ENCODE peak calls at places on chromosomes 16 and 17, in eight cellular contexts. One of them, this sample, is unnamed.

GRCh38 chr17:3012926-3013581 is 50.4 kb downstream of the OR1D5 start:
- DNase-seq in adrenal gland: peak; percentile 74
- DNase-seq in mammary epithelial cell: peak; percentile 26
- DNase-seq in skeletal muscle cell: no peak
- DNase-seq in fibroblast of lung: peak; percentile 35
- DNase-seq in thoracic aorta: no peak
- DNase-seq in dorsolateral prefrontal cortex: peak; percentile 75
- DNase-seq in DND-41: peak; percentile 52
- DNase-seq in this sample: peak; percentile 61

GRCh38 chr17:83103200-83103937 is 24.0 kb downstream of the METRNL start:
- DNase-seq in adrenal gland: peak; percentile 83
- DNase-seq in mammary epithelial cell: no peak
- DNase-seq in skeletal muscle cell: peak; percentile 19
- DNase-seq in fibroblast of lung: no peak
- DNase-seq in thoracic aorta: no peak
- DNase-seq in dorsolateral prefrontal cortex: no peak
- DNase-seq in DND-41: peak; percentile 53
- DNase-seq in this sample: no peak

GRCh38 chr17:4956493-4957061 is 5.7 kb downstream of the ENO3 start:
- DNase-seq in adrenal gland: no peak
- DNase-seq in mammary epithelial cell: no peak
- DNase-seq in skeletal muscle cell: no peak
- DNase-seq in fibroblast of lung: no peak
- DNase-seq in thoracic aorta: no peak
- DNase-seq in dorsolateral prefrontal cortex: no peak
- DNase-seq in DND-41: no peak
- DNase-seq in this sample: no peak

GRCh38 chr17:74373838-74374606 is 6.7 kb downstream of the GPR142 start:
- DNase-seq in adrenal gland: no peak
- DNase-seq in mammary epithelial cell: no peak
- DNase-seq in skeletal muscle cell: no peak
- DNase-seq in fibroblast of lung: no peak
- DNase-seq in thoracic aorta: no peak
- DNase-seq in dorsolateral prefrontal cortex: peak; percentile 82
- DNase-seq in DND-41: no peak
- DNase-seq in this sample: no peak

GRCh38 chr17:80743181-80743771 is 198.6 kb downstream of the RPTOR start:
- DNase-seq in adrenal gland: peak; percentile 58
- DNase-seq in mammary epithelial cell: peak; percentile 39
- DNase-seq in skeletal muscle cell: no peak
- DNase-seq in fibroblast of lung: peak; percentile 49
- DNase-seq in thoracic aorta: no peak
- DNase-seq in dorsolateral prefrontal cortex: no peak
- DNase-seq in DND-41: no peak
- DNase-seq in this sample: no peak

GRCh38 chr17:78362671-78363070 is 2.8 kb upstream of the SOCS3 start:
- DNase-seq in adrenal gland: no peak
- DNase-seq in mammary epithelial cell: no peak
- DNase-seq in skeletal muscle cell: no peak
- DNase-seq in fibroblast of lung: no peak
- DNase-seq in thoracic aorta: no peak
- DNase-seq in dorsolateral prefrontal cortex: no peak
- DNase-seq in DND-41: no peak
- DNase-seq in this sample: no peak

GRCh38 chr16:19883296-19883951 is 1.2 kb downstream of the GPRC5B start:
- DNase-seq in adrenal gland: peak; percentile 49
- DNase-seq in mammary epithelial cell: no peak
- DNase-seq in skeletal muscle cell: no peak
- DNase-seq in fibroblast of lung: peak; percentile 25
- DNase-seq in thoracic aorta: no peak
- DNase-seq in dorsolateral prefrontal cortex: peak; percentile 78
- DNase-seq in DND-41: no peak
- DNase-seq in this sample: no peak

GRCh38 chr16:668519-669171 is 713 bp downstream of the RHOT2 start:
- DNase-seq in adrenal gland: no peak
- DNase-seq in mammary epithelial cell: no peak
- DNase-seq in skeletal muscle cell: no peak
- DNase-seq in fibroblast of lung: no peak
- DNase-seq in thoracic aorta: no peak
- DNase-seq in dorsolateral prefrontal cortex: no peak
- DNase-seq in DND-41: no peak
- DNase-seq in this sample: no peak

GRCh38 chr16:66131895-66132294 is 234.6 kb upstream of the CDH5 start:
- DNase-seq in adrenal gland: no peak
- DNase-seq in mammary epithelial cell: no peak
- DNase-seq in skeletal muscle cell: no peak
- DNase-seq in fibroblast of lung: peak; percentile 74
- DNase-seq in thoracic aorta: no peak
- DNase-seq in dorsolateral prefrontal cortex: no peak
- DNase-seq in DND-41: no peak
- DNase-seq in this sample: no peak

GRCh38 chr16:63217011-63217410 is 1180.8 kb upstream of the CDH8 start:
- DNase-seq in adrenal gland: no peak
- DNase-seq in mammary epithelial cell: no peak
- DNase-seq in skeletal muscle cell: no peak
- DNase-seq in fibroblast of lung: no peak
- DNase-seq in thoracic aorta: no peak
- DNase-seq in dorsolateral prefrontal cortex: no peak
- DNase-seq in DND-41: no peak
- DNase-seq in this sample: no peak

GRCh38 chr17:82832881-82833475 is 6.8 kb downstream of the ZNF750 start:
- DNase-seq in adrenal gland: no peak
- DNase-seq in mammary epithelial cell: no peak
- DNase-seq in skeletal muscle cell: no peak
- DNase-seq in fibroblast of lung: no peak
- DNase-seq in thoracic aorta: no peak
- DNase-seq in dorsolateral prefrontal cortex: no peak
- DNase-seq in DND-41: no peak
- DNase-seq in this sample: no peak

GRCh38 chr17:19457830-19458271 is 46.8 kb downstream of the RNF112 start:
- DNase-seq in adrenal gland: no peak
- DNase-seq in mammary epithelial cell: no peak
- DNase-seq in skeletal muscle cell: no peak
- DNase-seq in fibroblast of lung: no peak
- DNase-seq in thoracic aorta: no peak
- DNase-seq in dorsolateral prefrontal cortex: no peak
- DNase-seq in DND-41: no peak
- DNase-seq in this sample: no peak

GRCh38 chr17:62094175-62094574 is 29.1 kb upstream of the MED13 start:
- DNase-seq in adrenal gland: peak; percentile 7
- DNase-seq in mammary epithelial cell: peak; percentile 12
- DNase-seq in skeletal muscle cell: no peak
- DNase-seq in fibroblast of lung: no peak
- DNase-seq in thoracic aorta: no peak
- DNase-seq in dorsolateral prefrontal cortex: no peak
- DNase-seq in DND-41: no peak
- DNase-seq in this sample: no peak

GRCh38 chr17:78910885-78911284 is 7.9 kb upstream of the CEP295NL start:
- DNase-seq in adrenal gland: no peak
- DNase-seq in mammary epithelial cell: no peak
- DNase-seq in skeletal muscle cell: no peak
- DNase-seq in fibroblast of lung: no peak
- DNase-seq in thoracic aorta: no peak
- DNase-seq in dorsolateral prefrontal cortex: no peak
- DNase-seq in DND-41: no peak
- DNase-seq in this sample: no peak

GRCh38 chr16:60463986-60464385 is 1572.3 kb downstream of the CDH8 start:
- DNase-seq in adrenal gland: no peak
- DNase-seq in mammary epithelial cell: peak; percentile 19
- DNase-seq in skeletal muscle cell: no peak
- DNase-seq in fibroblast of lung: no peak
- DNase-seq in thoracic aorta: no peak
- DNase-seq in dorsolateral prefrontal cortex: no peak
- DNase-seq in DND-41: no peak
- DNase-seq in this sample: no peak

GRCh38 chr17:59783221-59784016 is 76.0 kb downstream of the VMP1 start:
- DNase-seq in adrenal gland: no peak
- DNase-seq in mammary epithelial cell: peak; percentile 36
- DNase-seq in skeletal muscle cell: no peak
- DNase-seq in fibroblast of lung: peak; percentile 84
- DNase-seq in thoracic aorta: no peak
- DNase-seq in dorsolateral prefrontal cortex: no peak
- DNase-seq in DND-41: no peak
- DNase-seq in this sample: no peak

GRCh38 chr16:11986521-11987057 is 10.1 kb downstream of the SNX29 start:
- DNase-seq in adrenal gland: no peak
- DNase-seq in mammary epithelial cell: no peak
- DNase-seq in skeletal muscle cell: no peak
- DNase-seq in fibroblast of lung: peak; percentile 65
- DNase-seq in thoracic aorta: no peak
- DNase-seq in dorsolateral prefrontal cortex: no peak
- DNase-seq in DND-41: no peak
- DNase-seq in this sample: no peak

GRCh38 chr16:67547423-67548264 is 14.7 kb upstream of the CTCF start:
- DNase-seq in adrenal gland: no peak
- DNase-seq in mammary epithelial cell: no peak
- DNase-seq in skeletal muscle cell: no peak
- DNase-seq in fibroblast of lung: no peak
- DNase-seq in thoracic aorta: no peak
- DNase-seq in dorsolateral prefrontal cortex: no peak
- DNase-seq in DND-41: peak; percentile 95
- DNase-seq in this sample: no peak
- H3K4me3 ChIP-seq in adrenal gland: no peak overlapping the region
- H3K4me3 ChIP-seq in mammary epithelial cell: no peak overlapping the region
- H3K4me3 ChIP-seq in skeletal muscle cell: no peak overlapping the region
- H3K4me3 ChIP-seq in fibroblast of lung: no peak overlapping the region
- H3K4me3 ChIP-seq in thoracic aorta: no peak overlapping the region
- H3K4me3 ChIP-seq in dorsolateral prefrontal cortex: no peak overlapping the region
- H3K4me3 ChIP-seq in DND-41: peak overlapping the region; percentile 46
- H3K4me3 ChIP-seq in this sample: no peak overlapping the region

GRCh38 chr16:89723279-89724250 is 2.2 kb downstream of the ZNF276 start:
- DNase-seq in adrenal gland: no peak
- DNase-seq in mammary epithelial cell: peak; percentile 11
- DNase-seq in skeletal muscle cell: no peak
- DNase-seq in fibroblast of lung: peak; percentile 49
- DNase-seq in thoracic aorta: no peak
- DNase-seq in dorsolateral prefrontal cortex: peak; percentile 95
- DNase-seq in DND-41: no peak
- DNase-seq in this sample: no peak
- H3K4me3 ChIP-seq in adrenal gland: no peak overlapping the region
- H3K4me3 ChIP-seq in mammary epithelial cell: peak overlapping the region; percentile 54
- H3K4me3 ChIP-seq in skeletal muscle cell: no peak overlapping the region
- H3K4me3 ChIP-seq in fibroblast of lung: no peak overlapping the region
- H3K4me3 ChIP-seq in thoracic aorta: peak overlapping the region; percentile 96
- H3K4me3 ChIP-seq in dorsolateral prefrontal cortex: peak overlapping the region; percentile 64
- H3K4me3 ChIP-seq in DND-41: peak overlapping the region; percentile 70
- H3K4me3 ChIP-seq in this sample: no peak overlapping the region

DNA sequence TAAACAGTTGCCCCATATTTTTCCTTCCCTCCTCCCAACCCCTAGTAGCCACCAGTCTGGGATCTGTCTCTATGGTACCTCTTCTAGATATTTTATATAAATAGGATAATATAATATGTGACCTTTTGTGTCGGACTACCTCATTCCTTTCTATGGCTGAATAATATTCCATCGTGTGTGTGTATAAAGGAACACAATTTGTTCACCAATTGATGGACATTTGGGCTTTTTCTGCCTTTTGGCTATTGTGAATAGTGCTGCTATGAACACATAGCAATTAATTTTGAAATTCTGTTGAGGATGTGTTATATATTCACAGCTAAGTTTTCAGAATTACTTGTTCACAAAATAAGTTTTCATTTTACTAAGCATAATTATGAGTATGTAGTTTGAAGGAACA is 2.5 kb downstream of the NFATC3 start:
- DNase-seq in adrenal gland: no peak
- DNase-seq in mammary epithelial cell: no peak
- DNase-seq in skeletal muscle cell: no peak
- DNase-seq in fibroblast of lung: no peak
- DNase-seq in thoracic aorta: no peak
- DNase-seq in dorsolateral prefrontal cortex: no peak
- DNase-seq in DND-41: no peak
- DNase-seq in this sample: no peak
- H3K4me3 ChIP-seq in adrenal gland: peak overlapping the region; percentile 88
- H3K4me3 ChIP-seq in mammary epithelial cell: peak overlapping the region; percentile 84
- H3K4me3 ChIP-seq in skeletal muscle cell: no peak overlapping the region
- H3K4me3 ChIP-seq in fibroblast of lung: peak overlapping the region; percentile 71
- H3K4me3 ChIP-seq in thoracic aorta: no peak overlapping the region
- H3K4me3 ChIP-seq in dorsolateral prefrontal cortex: no peak overlapping the region
- H3K4me3 ChIP-seq in DND-41: peak overlapping the region; percentile 98
- H3K4me3 ChIP-seq in this sample: no peak overlapping the region

GRCh38 chr17:65278820-65279184 is 141.6 kb downstream of the RGS9 start:
- DNase-seq in adrenal gland: no peak
- DNase-seq in mammary epithelial cell: no peak
- DNase-seq in skeletal muscle cell: no peak
- DNase-seq in fibroblast of lung: no peak
- DNase-seq in thoracic aorta: no peak
- DNase-seq in dorsolateral prefrontal cortex: no peak
- DNase-seq in DND-41: no peak
- DNase-seq in this sample: no peak

GRCh38 chr17:65278050-65278819 is 141.1 kb downstream of the RGS9 start:
- DNase-seq in adrenal gland: peak; percentile 28
- DNase-seq in mammary epithelial cell: peak; percentile 17
- DNase-seq in skeletal muscle cell: peak; percentile 21
- DNase-seq in fibroblast of lung: peak; percentile 67
- DNase-seq in thoracic aorta: no peak
- DNase-seq in dorsolateral prefrontal cortex: no peak
- DNase-seq in DND-41: no peak
- DNase-seq in this sample: no peak

GRCh38 chr17:65279456-65279855 is 142.3 kb downstream of the RGS9 start:
- DNase-seq in adrenal gland: no peak
- DNase-seq in mammary epithelial cell: no peak
- DNase-seq in skeletal muscle cell: no peak
- DNase-seq in fibroblast of lung: no peak
- DNase-seq in thoracic aorta: no peak
- DNase-seq in dorsolateral prefrontal cortex: no peak
- DNase-seq in DND-41: no peak
- DNase-seq in this sample: no peak

DNA sequence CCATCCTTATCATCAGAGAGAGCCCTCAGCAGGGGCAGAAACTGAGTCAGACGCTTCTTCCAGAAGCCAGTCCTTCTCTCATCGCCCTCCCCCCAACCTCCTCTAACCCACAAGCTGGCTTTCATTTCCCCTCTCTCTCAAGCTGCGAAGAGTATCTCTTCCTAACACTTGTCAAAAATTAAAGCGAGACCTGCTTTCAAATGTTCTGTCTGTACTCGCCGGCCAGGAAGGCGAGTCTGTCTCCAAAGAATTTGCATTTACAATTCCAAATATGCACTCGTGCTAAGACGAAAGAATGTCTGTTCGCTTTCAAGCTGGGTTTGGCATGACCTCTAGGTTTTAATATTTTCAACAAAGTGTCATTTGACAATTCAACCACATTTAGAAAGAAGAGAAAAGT is 140.4 kb downstream of the RGS9 start:
- DNase-seq in adrenal gland: no peak
- DNase-seq in mammary epithelial cell: no peak
- DNase-seq in skeletal muscle cell: no peak
- DNase-seq in fibroblast of lung: peak; percentile 59
- DNase-seq in thoracic aorta: no peak
- DNase-seq in dorsolateral prefrontal cortex: no peak
- DNase-seq in DND-41: no peak
- DNase-seq in this sample: no peak
- H3K4me3 ChIP-seq in adrenal gland: no peak overlapping the region
- H3K4me3 ChIP-seq in mammary epithelial cell: no peak overlapping the region
- H3K4me3 ChIP-seq in skeletal muscle cell: no peak overlapping the region
- H3K4me3 ChIP-seq in fibroblast of lung: peak overlapping the region; percentile 14
- H3K4me3 ChIP-seq in thoracic aorta: peak overlapping the region; percentile 63
- H3K4me3 ChIP-seq in dorsolateral prefrontal cortex: no peak overlapping the region
- H3K4me3 ChIP-seq in DND-41: no peak overlapping the region
- H3K4me3 ChIP-seq in this sample: no peak overlapping the region

GRCh38 chr17:50037321-50038107 is 18.4 kb upstream of the ITGA3 start:
- DNase-seq in adrenal gland: peak; percentile 91
- DNase-seq in mammary epithelial cell: peak; percentile 69
- DNase-seq in skeletal muscle cell: no peak
- DNase-seq in fibroblast of lung: peak; percentile 81
- DNase-seq in thoracic aorta: peak; percentile 50
- DNase-seq in dorsolateral prefrontal cortex: peak; percentile 16
- DNase-seq in DND-41: no peak
- DNase-seq in this sample: no peak
- H3K4me3 ChIP-seq in adrenal gland: no peak overlapping the region
- H3K4me3 ChIP-seq in mammary epithelial cell: no peak overlapping the region
- H3K4me3 ChIP-seq in skeletal muscle cell: no peak overlapping the region
- H3K4me3 ChIP-seq in fibroblast of lung: no peak overlapping the region
- H3K4me3 ChIP-seq in thoracic aorta: no peak overlapping the region
- H3K4me3 ChIP-seq in dorsolateral prefrontal cortex: no peak overlapping the region
- H3K4me3 ChIP-seq in DND-41: no peak overlapping the region
- H3K4me3 ChIP-seq in this sample: no peak overlapping the region